ENCODE peak calls at places on chromosomes 1 and 21, in six cellular contexts. O is iPS-NIHi11, E is epithelial cell of esophagus, F is amniotic stem cell, I is nephron progenitor cell, C is kidney tubule cell. S is an unnamed sample.

GRCh38 chr1:36711480-36711879 is 228.8 kb upstream of the CSF3R start:
- DNase-seq in I (no peak), O (peak), E (no peak), C (no peak), F (no peak), S (no peak)

GRCh38 chr21:45506241-45506817 is 35.9 kb downstream of the SLC19A1 start:
- DNase-seq in E (no peak), O (no peak), I (peak), F (no peak), C (no peak), S (no peak)

GRCh38 chr1:11285883-11286734 is 13.1 kb downstream of the UBIAD1 start:
- DNase-seq in O (peak), E (peak), F (no peak), C (no peak), I (no peak), S (no peak)

GRCh38 chr1:153361129-153362109 is 3.8 kb downstream of the S100A9 start:
- DNase-seq in E (peak), C (no peak), F (no peak), I (no peak), O (no peak), S (no peak)

GRCh38 chr1:116076831-116077230 is 34.4 kb upstream of the MAB21L3 start:
- DNase-seq in F (no peak), E (peak), O (no peak), C (peak), I (no peak), S (no peak)

GRCh38 chr21:43355925-43356289 is 71.0 kb downstream of the SIK1 start:
- DNase-seq in C (no peak), E (no peak), I (no peak), O (no peak), F (no peak), S (no peak)

GRCh38 chr1:248703674-248704073 is 1.1 kb upstream of the OR14I1 start:
- DNase-seq in O (no peak), C (no peak), I (no peak), F (no peak), E (no peak), S (no peak)

GRCh38 chr1:172654535-172654934 is 4.4 kb upstream of the FASLG start:
- DNase-seq in O (no peak), C (peak), F (peak), E (peak), I (no peak), S (no peak)

GRCh38 chr1:30519201-30519763 is 204.1 kb downstream of the MATN1 start:
- DNase-seq in F (no peak), O (no peak), I (no peak), E (no peak), C (no peak), S (no peak)

GRCh38 chr1:225508538-225509375 is 80.9 kb upstream of the LBR start:
- DNase-seq in I (no peak), C (peak), O (peak), F (peak), E (peak), S (no peak)

GRCh38 chr1:231317306-231318014 is 20.2 kb downstream of the EXOC8 start:
- DNase-seq in O (no peak), E (no peak), F (no peak), C (no peak), I (no peak), S (no peak)

GRCh38 chr1:201528631-201529260 is 10.2 kb upstream of the NAV1 start:
- DNase-seq in I (no peak), F (no peak), E (peak), C (peak), O (no peak), S (no peak)

GRCh38 chr1:119285482-119285881 is 83.1 kb upstream of the HAO2 start:
- DNase-seq in O (no peak), I (no peak), E (peak), C (peak), F (peak), S (no peak)

GRCh38 chr1:222239130-222239529 is 308.8 kb downstream of the HHIPL2 start:
- DNase-seq in O (no peak), F (no peak), C (no peak), E (no peak), I (no peak), S (no peak)

GRCh38 chr1:181969902-181970301 is 91.6 kb downstream of the ZNF648 start:
- DNase-seq in F (no peak), C (no peak), E (no peak), O (peak), I (no peak), S (no peak)

GRCh38 chr1:187038789-187039188 is 210.0 kb downstream of the PLA2G4A start:
- DNase-seq in F (no peak), C (peak), O (no peak), I (no peak), E (peak), S (no peak)

GRCh38 chr21:44618909-44619308 is 7.0 kb downstream of the KRTAP10-8 start:
- DNase-seq in E (no peak), F (no peak), I (no peak), C (peak), O (no peak), S (no peak)

GRCh38 chr1:186828612-186829542 is at the start of gene PLA2G4A:
- DNase-seq in E (peak), I (peak), C (peak), F (peak), O (peak), S (peak)

GRCh38 chr1:207084701-207085180 is 3.9 kb upstream of the C4BPB start:
- DNase-seq in O (peak), C (peak), E (peak), F (peak), I (peak), S (peak)

GRCh38 chr1:10170362-10170665 is 40.1 kb upstream of the KIF1B start:
- DNase-seq in F (no peak), E (peak), I (no peak), O (no peak), C (no peak), S (no peak)

GRCh38 chr1:247357062-247357780 is 25.6 kb upstream of the ZNF496 start:
- DNase-seq in I (peak), F (no peak), O (peak), C (peak), E (no peak), S (no peak)

GRCh38 chr21:41582298-41582840 is 74.4 kb upstream of the TMPRSS2 start:
- DNase-seq in O (no peak), F (no peak), E (no peak), C (no peak), I (no peak), S (no peak)

GRCh38 chr1:97277891-97278662 is 556.5 kb downstream of the PTBP2 start:
- DNase-seq in O (no peak), C (peak), I (no peak), E (peak), F (no peak), S (no peak)

GRCh38 chr1:245512181-245512888 is 357.6 kb downstream of the KIF26B start:
- DNase-seq in E (no peak), I (no peak), F (no peak), C (no peak), O (no peak), S (no peak)